ENCODE peak calls at places on chromosomes 13 and 19, in nine cellular contexts. One of them, this sample, is unnamed.

GRCh38 chr13:58151452-58151851 is 519.9 kb downstream of the PCDH17 start:
- DNase-seq in A549: no peak
- DNase-seq in AG04450: no peak
- DNase-seq in neural progenitor cell: no peak
- DNase-seq in heart right ventricle: no peak
- DNase-seq in HCT116: no peak
- DNase-seq in uterus: no peak
- DNase-seq in K562: no peak
- DNase-seq in kidney epithelial cell: no peak
- DNase-seq in this sample: no peak

GRCh38 chr19:36409841-36410240 is 8.6 kb downstream of the ZFP82 start:
- DNase-seq in neural progenitor cell: no peak
- DNase-seq in A549: no peak
- DNase-seq in K562: no peak
- DNase-seq in heart right ventricle: no peak
- DNase-seq in uterus: no peak
- DNase-seq in kidney epithelial cell: no peak
- DNase-seq in AG04450: no peak
- DNase-seq in HCT116: no peak
- DNase-seq in this sample: no peak

GRCh38 chr19:30784850-30785459 is 412.8 kb downstream of the ZNF536 start:
- DNase-seq in neural progenitor cell: peak; percentile 55
- DNase-seq in K562: peak; percentile 69
- DNase-seq in HCT116: no peak
- DNase-seq in uterus: peak; percentile 36
- DNase-seq in AG04450: no peak
- DNase-seq in A549: peak; percentile 42
- DNase-seq in heart right ventricle: peak; percentile 39
- DNase-seq in kidney epithelial cell: no peak
- DNase-seq in this sample: no peak

GRCh38 chr13:31166591-31166990 is 4.9 kb upstream of the HSPH1 start:
- DNase-seq in HCT116: no peak
- DNase-seq in neural progenitor cell: no peak
- DNase-seq in uterus: no peak
- DNase-seq in heart right ventricle: no peak
- DNase-seq in K562: no peak
- DNase-seq in AG04450: peak; percentile 6
- DNase-seq in A549: no peak
- DNase-seq in kidney epithelial cell: no peak
- DNase-seq in this sample: no peak

GRCh38 chr13:113853518-113854237 is 10.2 kb downstream of the GAS6 start:
- DNase-seq in AG04450: no peak
- DNase-seq in A549: no peak
- DNase-seq in K562: peak; percentile 53
- DNase-seq in kidney epithelial cell: no peak
- DNase-seq in uterus: peak; percentile 50
- DNase-seq in neural progenitor cell: no peak
- DNase-seq in HCT116: no peak
- DNase-seq in heart right ventricle: no peak
- DNase-seq in this sample: peak; percentile 47

GRCh38 chr13:50915562-50915961 is 6.0 kb downstream of the RNASEH2B start:
- DNase-seq in neural progenitor cell: peak; percentile 48
- DNase-seq in uterus: no peak
- DNase-seq in K562: peak; percentile 25
- DNase-seq in A549: no peak
- DNase-seq in heart right ventricle: no peak
- DNase-seq in kidney epithelial cell: no peak
- DNase-seq in HCT116: no peak
- DNase-seq in AG04450: no peak
- DNase-seq in this sample: no peak

GRCh38 chr19:47186337-47187022 is 44.5 kb downstream of the BBC3 start:
- DNase-seq in kidney epithelial cell: no peak
- DNase-seq in uterus: no peak
- DNase-seq in A549: no peak
- DNase-seq in heart right ventricle: no peak
- DNase-seq in AG04450: no peak
- DNase-seq in K562: no peak
- DNase-seq in HCT116: no peak
- DNase-seq in neural progenitor cell: no peak
- DNase-seq in this sample: no peak

GRCh38 chr13:110907951-110908898 is 6.6 kb downstream of the ANKRD10 start:
- DNase-seq in K562: no peak
- DNase-seq in uterus: no peak
- DNase-seq in A549: peak; percentile 28
- DNase-seq in heart right ventricle: no peak
- DNase-seq in HCT116: peak; percentile 95
- DNase-seq in neural progenitor cell: no peak
- DNase-seq in kidney epithelial cell: peak; percentile 78
- DNase-seq in AG04450: no peak
- DNase-seq in this sample: peak; percentile 91

GRCh38 chr13:30224732-30225131 is 82.6 kb downstream of the KATNAL1 start:
- DNase-seq in K562: no peak
- DNase-seq in neural progenitor cell: no peak
- DNase-seq in heart right ventricle: no peak
- DNase-seq in HCT116: peak; percentile 54
- DNase-seq in AG04450: no peak
- DNase-seq in uterus: no peak
- DNase-seq in A549: peak; percentile 6
- DNase-seq in kidney epithelial cell: no peak
- DNase-seq in this sample: no peak

GRCh38 chr19:45254044-45254531 is 3.0 kb downstream of the MARK4 start:
- DNase-seq in heart right ventricle: no peak
- DNase-seq in AG04450: no peak
- DNase-seq in HCT116: no peak
- DNase-seq in A549: no peak
- DNase-seq in kidney epithelial cell: no peak
- DNase-seq in uterus: no peak
- DNase-seq in neural progenitor cell: no peak
- DNase-seq in K562: peak; percentile 58
- DNase-seq in this sample: no peak

GRCh38 chr13:48662226-48662625 is 8.5 kb downstream of the CYSLTR2 start:
- DNase-seq in kidney epithelial cell: no peak
- DNase-seq in HCT116: no peak
- DNase-seq in neural progenitor cell: no peak
- DNase-seq in heart right ventricle: no peak
- DNase-seq in AG04450: no peak
- DNase-seq in uterus: no peak
- DNase-seq in K562: no peak
- DNase-seq in A549: no peak
- DNase-seq in this sample: no peak

GRCh38 chr13:99655351-99656091 is 154.2 kb downstream of the TM9SF2 start:
- DNase-seq in kidney epithelial cell: peak; percentile 92
- DNase-seq in neural progenitor cell: peak; percentile 45
- DNase-seq in A549: peak; percentile 87
- DNase-seq in HCT116: peak; percentile 90
- DNase-seq in heart right ventricle: no peak
- DNase-seq in AG04450: no peak
- DNase-seq in K562: no peak
- DNase-seq in uterus: no peak
- DNase-seq in this sample: no peak

GRCh38 chr19:46486358-46486757 is 9.3 kb downstream of the PNMA8B start:
- DNase-seq in HCT116: no peak
- DNase-seq in AG04450: no peak
- DNase-seq in uterus: no peak
- DNase-seq in neural progenitor cell: no peak
- DNase-seq in heart right ventricle: no peak
- DNase-seq in A549: no peak
- DNase-seq in K562: no peak
- DNase-seq in kidney epithelial cell: no peak
- DNase-seq in this sample: no peak

GRCh38 chr19:47729799-47730520 is 15.4 kb upstream of the NOP53 start:
- DNase-seq in HCT116: no peak
- DNase-seq in heart right ventricle: peak; percentile 86
- DNase-seq in neural progenitor cell: peak; percentile 82
- DNase-seq in uterus: peak; percentile 79
- DNase-seq in kidney epithelial cell: no peak
- DNase-seq in K562: peak; percentile 97
- DNase-seq in A549: peak; percentile 87
- DNase-seq in AG04450: no peak
- DNase-seq in this sample: peak; percentile 78

GRCh38 chr19:17889609-17890214 is 18.0 kb downstream of the SLC5A5 start:
- DNase-seq in AG04450: no peak
- DNase-seq in K562: peak; percentile 66
- DNase-seq in A549: peak; percentile 40
- DNase-seq in kidney epithelial cell: peak; percentile 2
- DNase-seq in neural progenitor cell: peak; percentile 87
- DNase-seq in uterus: no peak
- DNase-seq in heart right ventricle: no peak
- DNase-seq in HCT116: no peak
- DNase-seq in this sample: no peak

GRCh38 chr13:97205971-97206370 is 16.2 kb upstream of the MBNL2 start:
- DNase-seq in HCT116: no peak
- DNase-seq in K562: no peak
- DNase-seq in uterus: no peak
- DNase-seq in A549: peak; percentile 22
- DNase-seq in kidney epithelial cell: no peak
- DNase-seq in AG04450: no peak
- DNase-seq in heart right ventricle: no peak
- DNase-seq in neural progenitor cell: no peak
- DNase-seq in this sample: no peak

GRCh38 chr19:49309087-49309486 is 15.9 kb downstream of the SLC6A16 start:
- DNase-seq in K562: no peak
- DNase-seq in neural progenitor cell: no peak
- DNase-seq in heart right ventricle: no peak
- DNase-seq in HCT116: no peak
- DNase-seq in AG04450: no peak
- DNase-seq in kidney epithelial cell: no peak
- DNase-seq in A549: no peak
- DNase-seq in uterus: no peak
- DNase-seq in this sample: no peak
- TF ChIP-seq CTCF in K562: peak; percentile 29
- TF ChIP-seq CTCF in neural progenitor cell: no peak
- TF ChIP-seq CTCF in heart right ventricle: no peak
- TF ChIP-seq CTCF in HCT116: no peak
- TF ChIP-seq CTCF in AG04450: no peak
- TF ChIP-seq CTCF in kidney epithelial cell: no peak
- TF ChIP-seq CTCF in A549: no peak
- TF ChIP-seq CTCF in uterus: no peak
- TF ChIP-seq CTCF in this sample: no peak

DNA sequence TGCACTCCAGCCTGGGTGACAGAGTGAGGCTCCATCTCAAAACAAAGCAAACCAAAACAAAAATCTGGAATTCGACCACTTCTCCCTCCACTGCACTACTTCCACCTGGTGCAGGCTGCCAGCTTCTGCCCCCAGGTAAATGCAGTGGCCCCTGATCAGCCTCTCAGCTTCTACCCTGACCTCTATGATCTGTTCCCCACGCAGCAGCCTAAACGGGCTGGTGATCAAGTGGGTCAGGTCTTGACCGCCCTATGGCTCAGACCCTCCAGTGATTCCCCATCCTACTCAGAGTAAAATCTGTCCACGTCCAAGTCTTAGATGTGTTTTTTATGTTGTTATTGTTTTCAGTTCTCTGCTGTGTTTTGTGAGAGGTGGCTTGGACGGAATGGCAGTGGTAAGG is 163.9 kb downstream of the KCTD15 start:
- DNase-seq in kidney epithelial cell: no peak
- DNase-seq in A549: no peak
- DNase-seq in AG04450: no peak
- DNase-seq in neural progenitor cell: no peak
- DNase-seq in K562: no peak
- DNase-seq in HCT116: no peak
- DNase-seq in heart right ventricle: no peak
- DNase-seq in uterus: no peak
- DNase-seq in this sample: no peak
- H3K4me3 ChIP-seq in kidney epithelial cell: no peak overlapping the region
- H3K4me3 ChIP-seq in A549: no peak overlapping the region
- H3K4me3 ChIP-seq in AG04450: no peak overlapping the region
- H3K4me3 ChIP-seq in neural progenitor cell: no peak overlapping the region
- H3K4me3 ChIP-seq in K562: no peak overlapping the region
- H3K4me3 ChIP-seq in HCT116: no peak overlapping the region
- H3K4me3 ChIP-seq in heart right ventricle: no peak overlapping the region
- H3K4me3 ChIP-seq in uterus: no peak overlapping the region
- H3K4me3 ChIP-seq in this sample: no peak overlapping the region

GRCh38 chr13:87535911-87536310 is 135.3 kb upstream of the SLITRK5 start:
- DNase-seq in uterus: no peak
- DNase-seq in AG04450: no peak
- DNase-seq in HCT116: no peak
- DNase-seq in neural progenitor cell: no peak
- DNase-seq in heart right ventricle: no peak
- DNase-seq in K562: no peak
- DNase-seq in A549: no peak
- DNase-seq in kidney epithelial cell: no peak
- DNase-seq in this sample: no peak

GRCh38 chr13:87538366-87539052 is 132.7 kb upstream of the SLITRK5 start:
- DNase-seq in K562: no peak
- DNase-seq in A549: no peak
- DNase-seq in HCT116: no peak
- DNase-seq in neural progenitor cell: no peak
- DNase-seq in uterus: no peak
- DNase-seq in heart right ventricle: no peak
- DNase-seq in kidney epithelial cell: no peak
- DNase-seq in AG04450: no peak
- DNase-seq in this sample: no peak

GRCh38 chr13:87537946-87538345 is 133.2 kb upstream of the SLITRK5 start:
- DNase-seq in heart right ventricle: no peak
- DNase-seq in neural progenitor cell: no peak
- DNase-seq in AG04450: no peak
- DNase-seq in kidney epithelial cell: no peak
- DNase-seq in A549: no peak
- DNase-seq in uterus: no peak
- DNase-seq in K562: no peak
- DNase-seq in HCT116: no peak
- DNase-seq in this sample: no peak

GRCh38 chr13:87536499-87536898 is 134.7 kb upstream of the SLITRK5 start:
- DNase-seq in uterus: no peak
- DNase-seq in K562: no peak
- DNase-seq in AG04450: no peak
- DNase-seq in neural progenitor cell: no peak
- DNase-seq in heart right ventricle: no peak
- DNase-seq in kidney epithelial cell: no peak
- DNase-seq in A549: no peak
- DNase-seq in HCT116: no peak
- DNase-seq in this sample: no peak

GRCh38 chr13:87536899-87537298 is 134.3 kb upstream of the SLITRK5 start:
- DNase-seq in AG04450: no peak
- DNase-seq in kidney epithelial cell: no peak
- DNase-seq in A549: no peak
- DNase-seq in K562: no peak
- DNase-seq in neural progenitor cell: no peak
- DNase-seq in uterus: no peak
- DNase-seq in heart right ventricle: no peak
- DNase-seq in HCT116: no peak
- DNase-seq in this sample: no peak
- TF ChIP-seq CTCF in AG04450: no peak
- TF ChIP-seq CTCF in kidney epithelial cell: no peak
- TF ChIP-seq CTCF in A549: no peak
- TF ChIP-seq CTCF in K562: no peak
- TF ChIP-seq CTCF in neural progenitor cell: no peak
- TF ChIP-seq CTCF in uterus: no peak
- TF ChIP-seq CTCF in heart right ventricle: no peak
- TF ChIP-seq CTCF in HCT116: no peak
- TF ChIP-seq CTCF in this sample: no peak

GRCh38 chr19:5827891-5828660 is 11.4 kb downstream of the FUT6 start:
- DNase-seq in heart right ventricle: peak; percentile 84
- DNase-seq in AG04450: peak; percentile 73
- DNase-seq in kidney epithelial cell: peak; percentile 66
- DNase-seq in A549: peak; percentile 89
- DNase-seq in K562: peak; percentile 99
- DNase-seq in uterus: peak; percentile 69
- DNase-seq in neural progenitor cell: peak; percentile 97
- DNase-seq in HCT116: peak; percentile 88
- DNase-seq in this sample: peak; percentile 74
- H3K4me3 ChIP-seq in heart right ventricle: peak overlapping the region; percentile 63
- H3K4me3 ChIP-seq in AG04450: peak overlapping the region; percentile 79
- H3K4me3 ChIP-seq in kidney epithelial cell: peak overlapping the region; percentile 58
- H3K4me3 ChIP-seq in A549: peak overlapping the region; percentile 64
- H3K4me3 ChIP-seq in K562: peak overlapping the region; percentile 59
- H3K4me3 ChIP-seq in uterus: peak overlapping the region; percentile 20
- H3K4me3 ChIP-seq in neural progenitor cell: peak overlapping the region; percentile 56
- H3K4me3 ChIP-seq in HCT116: peak overlapping the region; percentile 97
- H3K4me3 ChIP-seq in this sample: peak overlapping the region; percentile 42